ENCODE peak calls at places on chromosome 14, in seven cellular contexts. E, Y, V, P, F, I and U are unnamed samples.

GRCh38 chr14:23351681-23352505 is 794 bp downstream of the SLC22A17 start:
- DNase-seq in E (no peak), Y (no peak), V (no peak), P (peak; percentile 56), F (no peak), I (peak; percentile 25), U (no peak)

GRCh38 chr14:102590667-102591099 is 1.8 kb upstream of the RCOR1 start:
- DNase-seq in E (no peak), Y (no peak), V (peak; percentile 73), P (peak; percentile 56), F (no peak), I (peak; percentile 63), U (peak; percentile 72)

GRCh38 chr14:90416649-90417237 is 19.9 kb downstream of the CALM1 start:
- DNase-seq in E (no peak), Y (no peak), V (no peak), P (no peak), F (no peak), I (no peak), U (no peak)

GRCh38 chr14:53432378-53432802 is 279.3 kb upstream of the DDHD1 start:
- DNase-seq in E (peak; percentile 60), Y (no peak), V (peak; percentile 77), P (peak; percentile 48), F (peak; percentile 41), I (peak; percentile 28), U (peak; percentile 49)

GRCh38 chr14:28061006-28061405 is 705.6 kb upstream of the FOXG1 start:
- DNase-seq in E (no peak), Y (no peak), V (no peak), P (no peak), F (no peak), I (no peak), U (no peak)

GRCh38 chr14:63939006-63939270 is 86.1 kb downstream of the SYNE2 start:
- DNase-seq in E (no peak), Y (no peak), V (no peak), P (no peak), F (no peak), I (no peak), U (no peak)

GRCh38 chr14:69288956-69289705 is 29.2 kb downstream of the GALNT16 start:
- DNase-seq in E (no peak), Y (no peak), V (no peak), P (no peak), F (peak; percentile 94), I (no peak), U (no peak)

GRCh38 chr14:21382886-21383847 is 652 bp downstream of the SUPT16H start:
- DNase-seq in E (peak; percentile 40), Y (no peak), V (peak; percentile 49), P (peak; percentile 57), F (peak; percentile 63), I (peak; percentile 42), U (peak; percentile 32)

GRCh38 chr14:88130057-88130432 is 125.1 kb downstream of the GPR65 start:
- DNase-seq in E (no peak), Y (no peak), V (no peak), P (no peak), F (no peak), I (no peak), U (no peak)

GRCh38 chr14:57692671-57693070 is 173.2 kb downstream of the SLC35F4 start:
- DNase-seq in E (peak; percentile 8), Y (no peak), V (peak; percentile 94), P (no peak), F (peak; percentile 72), I (no peak), U (peak; percentile 4)

GRCh38 chr14:34843011-34843554 is 32.1 kb downstream of the BAZ1A start:
- DNase-seq in E (peak; percentile 31), Y (no peak), V (peak; percentile 60), P (no peak), F (peak; percentile 68), I (no peak), U (no peak)

GRCh38 chr14:42980419-42980818 is 1373.7 kb downstream of the LRFN5 start:
- DNase-seq in E (no peak), Y (no peak), V (no peak), P (peak; percentile 6), F (no peak), I (no peak), U (no peak)

GRCh38 chr14:101508196-101508947 is 52.9 kb upstream of the DIO3 start:
- DNase-seq in E (no peak), Y (no peak), V (no peak), P (no peak), F (no peak), I (no peak), U (no peak)

GRCh38 chr14:69097974-69098373 is 54.9 kb downstream of the DCAF5 start:
- DNase-seq in E (no peak), Y (no peak), V (no peak), P (no peak), F (no peak), I (no peak), U (no peak)

GRCh38 chr14:71354801-71355200 is 447.5 kb downstream of the PCNX1 start:
- DNase-seq in E (no peak), Y (no peak), V (peak; percentile 25), P (no peak), F (peak; percentile 9), I (no peak), U (no peak)

GRCh38 chr14:21924479-21924878 is 250.9 kb upstream of the OR4E1 start:
- DNase-seq in E (no peak), Y (no peak), V (no peak), P (no peak), F (no peak), I (no peak), U (no peak)

GRCh38 chr14:90060965-90061848 is 587 bp upstream of the KCNK13 start:
- DNase-seq in E (peak; percentile 38), Y (peak; percentile 61), V (no peak), P (peak; percentile 72), F (no peak), I (peak; percentile 7), U (peak; percentile 6)

GRCh38 chr14:58792421-58792820 is 154.7 kb downstream of the DACT1 start:
- DNase-seq in E (no peak), Y (no peak), V (no peak), P (no peak), F (no peak), I (no peak), U (no peak)

GRCh38 chr14:69242311-69243224 is 17.4 kb upstream of the GALNT16 start:
- DNase-seq in E (peak; percentile 77), Y (no peak), V (peak; percentile 79), P (peak; percentile 64), F (peak; percentile 77), I (peak; percentile 55), U (peak; percentile 61)

GRCh38 chr14:41558527-41558926 is 48.1 kb upstream of the LRFN5 start:
- DNase-seq in E (no peak), Y (no peak), V (no peak), P (no peak), F (no peak), I (no peak), U (no peak)

GRCh38 chr14:96581902-96582640 is 79.9 kb downstream of the PAPOLA start:
- DNase-seq in E (no peak), Y (no peak), V (no peak), P (peak; percentile 41), F (no peak), I (no peak), U (peak; percentile 22)

GRCh38 chr14:84998216-84998615 is 531.7 kb upstream of the FLRT2 start:
- DNase-seq in E (no peak), Y (no peak), V (no peak), P (no peak), F (no peak), I (no peak), U (no peak)

GRCh38 chr14:23646648-23647549 is 10.7 kb downstream of the DHRS2 start:
- DNase-seq in E (no peak), Y (no peak), V (peak; percentile 34), P (no peak), F (peak; percentile 8), I (no peak), U (peak; percentile 35)

GRCh38 chr14:63905370-63905769 is 52.6 kb downstream of the SYNE2 start:
- DNase-seq in E (no peak), Y (no peak), V (no peak), P (no peak), F (no peak), I (no peak), U (no peak)

GRCh38 chr14:94685166-94685581 is 73.0 kb downstream of the SERPINA3 start:
- DNase-seq in E (no peak), Y (no peak), V (no peak), P (no peak), F (no peak), I (no peak), U (no peak)

GRCh38 chr14:90536092-90536491 is 139.3 kb downstream of the CALM1 start:
- DNase-seq in E (no peak), Y (peak; percentile 75), V (no peak), P (no peak), F (no peak), I (no peak), U (no peak)

GRCh38 chr14:79639638-79640037 is 571.7 kb downstream of the DIO2 start:
- DNase-seq in E (no peak), Y (no peak), V (no peak), P (no peak), F (no peak), I (no peak), U (no peak)

GRCh38 chr14:104001003-104001402 is 58.7 kb upstream of the RD3L start:
- DNase-seq in E (no peak), Y (no peak), V (peak; percentile 31), P (peak; percentile 16), F (no peak), I (peak; percentile 62), U (no peak)
- TF ChIP-seq CTCF in E (no peak), Y (no peak), V (peak; percentile 62), P (peak; percentile 29), F (no peak), I (peak; percentile 47), U (no peak)

GRCh38 chr14:24852312-24853060 is 197.5 kb downstream of the STXBP6 start:
- DNase-seq in E (no peak), Y (no peak), V (no peak), P (no peak), F (no peak), I (no peak), U (no peak)
- TF ChIP-seq CTCF in E (no peak), Y (no peak), V (no peak), P (no peak), F (no peak), I (no peak), U (no peak)

DNA sequence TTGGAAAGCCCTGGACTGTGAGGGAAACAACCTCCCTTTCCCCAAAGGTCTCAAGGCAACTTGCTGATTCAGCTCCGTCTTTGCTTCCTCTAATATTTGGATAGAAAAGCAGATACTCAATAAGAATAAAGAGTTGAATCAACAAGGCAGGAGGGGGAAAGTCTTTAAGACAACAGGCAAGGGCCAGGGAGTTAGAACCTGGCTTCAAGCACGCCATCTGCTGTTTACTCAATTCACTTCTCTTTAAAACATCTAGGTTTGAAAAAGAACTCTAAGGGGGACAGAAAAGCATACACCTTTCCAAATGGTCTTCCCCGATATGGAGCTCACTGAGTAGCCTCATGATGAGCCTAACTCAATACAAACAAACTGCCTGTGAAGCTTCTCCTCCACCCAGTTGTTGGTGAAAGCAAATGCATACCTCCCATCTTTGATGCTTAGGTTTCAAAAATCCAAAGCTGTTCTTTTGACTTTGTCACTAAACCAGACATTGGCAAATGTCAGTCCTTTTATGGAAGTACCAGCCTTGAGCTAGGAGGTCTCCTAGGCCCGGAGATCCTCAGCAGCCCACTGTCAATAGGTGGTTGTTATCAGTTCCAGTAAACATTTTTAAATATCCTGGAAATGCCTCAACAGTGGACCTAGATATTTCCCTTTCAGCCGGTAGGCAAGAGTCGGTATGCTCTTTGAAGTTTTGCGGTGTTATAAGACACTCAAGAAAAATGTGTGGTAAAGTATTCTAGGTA is 76.2 kb downstream of the SAMD4A start:
- DNase-seq in E (peak; percentile 24), Y (no peak), V (peak; percentile 46), P (no peak), F (peak; percentile 43), I (no peak), U (no peak)
- TF ChIP-seq CTCF in E (peak; percentile 34), Y (no peak), V (peak; percentile 63), P (no peak), F (peak; percentile 35), I (no peak), U (no peak)

GRCh38 chr14:37340353-37340752 is 142.6 kb downstream of the MIPOL1 start:
- DNase-seq in E (no peak), Y (no peak), V (peak; percentile 14), P (no peak), F (no peak), I (no peak), U (peak; percentile 6)
- TF ChIP-seq CTCF in E (no peak), Y (no peak), V (peak; percentile 42), P (no peak), F (no peak), I (no peak), U (peak; percentile 24)